ENCODE peak calls at places on chromosomes 12 and 14, in nine cellular contexts. U, O, E, F, P, X, C, K and W are unnamed samples.

GRCh38 chr12:65728913-65729793 is 95.1 kb upstream of the HMGA2 start:
- DNase-seq in U (no peak), O (peak), E (no peak), F (no peak), P (no peak), X (no peak), C (peak), K (no peak), W (no peak)

GRCh38 chr12:26810330-26810729 is 22.7 kb downstream of the ITPR2 start:
- DNase-seq in U (no peak), O (no peak), E (no peak), F (no peak), P (no peak), X (peak), C (peak), K (peak), W (peak)

GRCh38 chr14:54208751-54209150 is 188.1 kb upstream of the CDKN3 start:
- DNase-seq in U (no peak), O (no peak), E (no peak), F (no peak), P (no peak), X (no peak), C (no peak), K (no peak), W (no peak)

GRCh38 chr14:55097894-55098560 is 31.0 kb upstream of the LGALS3 start:
- DNase-seq in U (no peak), O (no peak), E (peak), F (peak), P (peak), X (no peak), C (no peak), K (no peak), W (no peak)

GRCh38 chr14:75884198-75884611 is 97.6 kb downstream of the TGFB3 start:
- DNase-seq in U (no peak), O (no peak), E (no peak), F (no peak), P (no peak), X (no peak), C (peak), K (no peak), W (no peak)

GRCh38 chr14:23310546-23310945 is 3.9 kb downstream of the BCL2L2 start:
- DNase-seq in U (no peak), O (no peak), E (no peak), F (no peak), P (no peak), X (no peak), C (no peak), K (no peak), W (no peak)

GRCh38 chr12:6059860-6060565 is 64.5 kb downstream of the VWF start:
- DNase-seq in U (no peak), O (no peak), E (no peak), F (no peak), P (no peak), X (no peak), C (no peak), K (no peak), W (no peak)

GRCh38 chr12:74292351-74293194 is 245.1 kb upstream of the ATXN7L3B start:
- DNase-seq in U (no peak), O (no peak), E (no peak), F (no peak), P (no peak), X (no peak), C (no peak), K (no peak), W (no peak)

GRCh38 chr14:67999290-67999689 is 179.7 kb downstream of the RAD51B start:
- DNase-seq in U (no peak), O (no peak), E (no peak), F (no peak), P (no peak), X (no peak), C (peak), K (no peak), W (no peak)

GRCh38 chr14:24880689-24881088 is 169.3 kb downstream of the STXBP6 start:
- DNase-seq in U (no peak), O (no peak), E (no peak), F (no peak), P (no peak), X (no peak), C (peak), K (no peak), W (no peak)

GRCh38 chr12:535396-535795 is 75.7 kb downstream of the B4GALNT3 start:
- DNase-seq in U (no peak), O (no peak), E (no peak), F (no peak), P (no peak), X (no peak), C (no peak), K (no peak), W (no peak)

GRCh38 chr12:80419660-80420059 is 24.4 kb upstream of the PTPRQ start:
- DNase-seq in U (no peak), O (no peak), E (no peak), F (no peak), P (no peak), X (no peak), C (no peak), K (no peak), W (no peak)

GRCh38 chr12:6792522-6793201 is 3.3 kb downstream of the CD4 start:
- DNase-seq in U (no peak), O (no peak), E (no peak), F (peak), P (no peak), X (no peak), C (peak), K (no peak), W (peak)

GRCh38 chr12:109651596-109651995 is 62.0 kb upstream of the FAM222A start:
- DNase-seq in U (no peak), O (no peak), E (no peak), F (no peak), P (no peak), X (no peak), C (no peak), K (no peak), W (no peak)